ENCODE peak calls at places on chromosomes 3 and 15, in eight cellular contexts. One of them, this sample, is unnamed. For H3K4me1, the result is how much of the 10 kb centered on the place peaks cover.

GRCh38 chr3:40801276-40801675 is 276.5 kb downstream of the ZNF621 start:
- DNase-seq in prostate gland: no peak
- DNase-seq in mammary epithelial cell: peak
- DNase-seq in body of pancreas: no peak
- DNase-seq in IMR-90: no peak
- DNase-seq in psoas muscle: no peak
- DNase-seq in upper lobe of left lung: no peak
- DNase-seq in heart right ventricle: no peak
- DNase-seq in this sample: no peak

GRCh38 chr15:90957791-90958190 is 3.1 kb downstream of the RCCD1 start:
- DNase-seq in prostate gland: no peak
- DNase-seq in mammary epithelial cell: no peak
- DNase-seq in body of pancreas: no peak
- DNase-seq in IMR-90: no peak
- DNase-seq in psoas muscle: no peak
- DNase-seq in upper lobe of left lung: no peak
- DNase-seq in heart right ventricle: no peak
- DNase-seq in this sample: no peak

GRCh38 chr15:65653781-65654521 is 32.2 kb downstream of the SLC24A1 start:
- DNase-seq in prostate gland: no peak
- DNase-seq in mammary epithelial cell: peak
- DNase-seq in body of pancreas: no peak
- DNase-seq in IMR-90: peak
- DNase-seq in psoas muscle: no peak
- DNase-seq in upper lobe of left lung: no peak
- DNase-seq in heart right ventricle: no peak
- DNase-seq in this sample: no peak

GRCh38 chr3:187802928-187803259 is 57.6 kb upstream of the BCL6 start:
- DNase-seq in prostate gland: no peak
- DNase-seq in mammary epithelial cell: no peak
- DNase-seq in body of pancreas: no peak
- DNase-seq in IMR-90: no peak
- DNase-seq in psoas muscle: no peak
- DNase-seq in upper lobe of left lung: no peak
- DNase-seq in heart right ventricle: no peak
- DNase-seq in this sample: no peak

GRCh38 chr15:45903283-45903682 is 268.5 kb downstream of the SQOR start:
- DNase-seq in prostate gland: no peak
- DNase-seq in mammary epithelial cell: no peak
- DNase-seq in body of pancreas: no peak
- DNase-seq in IMR-90: no peak
- DNase-seq in psoas muscle: no peak
- DNase-seq in upper lobe of left lung: no peak
- DNase-seq in heart right ventricle: no peak
- DNase-seq in this sample: no peak

GRCh38 chr3:184786271-184787010 is 25.5 kb upstream of the VPS8 start:
- DNase-seq in prostate gland: no peak
- DNase-seq in mammary epithelial cell: peak
- DNase-seq in body of pancreas: no peak
- DNase-seq in IMR-90: peak
- DNase-seq in psoas muscle: peak
- DNase-seq in upper lobe of left lung: peak
- DNase-seq in heart right ventricle: peak
- DNase-seq in this sample: peak

GRCh38 chr3:11539677-11540076 is 104.0 kb downstream of the VGLL4 start:
- DNase-seq in prostate gland: peak
- DNase-seq in mammary epithelial cell: no peak
- DNase-seq in body of pancreas: no peak
- DNase-seq in IMR-90: no peak
- DNase-seq in psoas muscle: no peak
- DNase-seq in upper lobe of left lung: no peak
- DNase-seq in heart right ventricle: no peak
- DNase-seq in this sample: no peak

GRCh38 chr3:38000242-38000916 is 9.8 kb downstream of the VILL start:
- DNase-seq in prostate gland: no peak
- DNase-seq in mammary epithelial cell: no peak
- DNase-seq in body of pancreas: peak
- DNase-seq in IMR-90: no peak
- DNase-seq in psoas muscle: no peak
- DNase-seq in upper lobe of left lung: no peak
- DNase-seq in heart right ventricle: no peak
- DNase-seq in this sample: no peak

GRCh38 chr3:21912656-21913055 is 161.6 kb upstream of the ZNF385D start:
- DNase-seq in prostate gland: no peak
- DNase-seq in mammary epithelial cell: no peak
- DNase-seq in body of pancreas: no peak
- DNase-seq in IMR-90: peak
- DNase-seq in psoas muscle: no peak
- DNase-seq in upper lobe of left lung: no peak
- DNase-seq in heart right ventricle: no peak
- DNase-seq in this sample: no peak

GRCh38 chr3:130925628-130926027 is 31.7 kb downstream of the ATP2C1 start:
- DNase-seq in prostate gland: no peak
- DNase-seq in mammary epithelial cell: no peak
- DNase-seq in body of pancreas: no peak
- DNase-seq in IMR-90: no peak
- DNase-seq in psoas muscle: no peak
- DNase-seq in upper lobe of left lung: no peak
- DNase-seq in heart right ventricle: no peak
- DNase-seq in this sample: no peak

GRCh38 chr15:77533986-77534385 is 98.7 kb downstream of the LINGO1 start:
- DNase-seq in prostate gland: no peak
- DNase-seq in mammary epithelial cell: no peak
- DNase-seq in body of pancreas: no peak
- DNase-seq in IMR-90: no peak
- DNase-seq in psoas muscle: no peak
- DNase-seq in upper lobe of left lung: no peak
- DNase-seq in heart right ventricle: no peak
- DNase-seq in this sample: no peak

GRCh38 chr3:197212290-197212689 is 86.1 kb downstream of the DLG1 start:
- DNase-seq in prostate gland: no peak
- DNase-seq in mammary epithelial cell: no peak
- DNase-seq in body of pancreas: no peak
- DNase-seq in IMR-90: no peak
- DNase-seq in psoas muscle: no peak
- DNase-seq in upper lobe of left lung: no peak
- DNase-seq in heart right ventricle: no peak
- DNase-seq in this sample: no peak

GRCh38 chr3:55579499-55579898 is 92.4 kb upstream of the WNT5A start:
- DNase-seq in prostate gland: no peak
- DNase-seq in mammary epithelial cell: no peak
- DNase-seq in body of pancreas: no peak
- DNase-seq in IMR-90: peak
- DNase-seq in psoas muscle: no peak
- DNase-seq in upper lobe of left lung: no peak
- DNase-seq in heart right ventricle: no peak
- DNase-seq in this sample: no peak

GRCh38 chr3:183274609-183275008 is 21.6 kb downstream of the B3GNT5 start:
- DNase-seq in prostate gland: no peak
- DNase-seq in mammary epithelial cell: peak
- DNase-seq in body of pancreas: no peak
- DNase-seq in IMR-90: no peak
- DNase-seq in psoas muscle: no peak
- DNase-seq in upper lobe of left lung: no peak
- DNase-seq in heart right ventricle: no peak
- DNase-seq in this sample: no peak

GRCh38 chr3:172517859-172518466 is 5.3 kb downstream of the TNFSF10 start:
- DNase-seq in prostate gland: no peak
- DNase-seq in mammary epithelial cell: no peak
- DNase-seq in body of pancreas: no peak
- DNase-seq in IMR-90: no peak
- DNase-seq in psoas muscle: no peak
- DNase-seq in upper lobe of left lung: no peak
- DNase-seq in heart right ventricle: no peak
- DNase-seq in this sample: no peak

GRCh38 chr3:63232764-63233396 is 45.2 kb upstream of the SYNPR start:
- DNase-seq in prostate gland: no peak
- DNase-seq in mammary epithelial cell: no peak
- DNase-seq in body of pancreas: no peak
- DNase-seq in IMR-90: peak
- DNase-seq in psoas muscle: no peak
- DNase-seq in upper lobe of left lung: no peak
- DNase-seq in heart right ventricle: no peak
- DNase-seq in this sample: no peak

GRCh38 chr3:44939581-44940036 is 36.4 kb downstream of the ZDHHC3 start:
- DNase-seq in prostate gland: no peak
- DNase-seq in mammary epithelial cell: no peak
- DNase-seq in body of pancreas: no peak
- DNase-seq in IMR-90: peak
- DNase-seq in psoas muscle: no peak
- DNase-seq in upper lobe of left lung: peak
- DNase-seq in heart right ventricle: peak
- DNase-seq in this sample: no peak

GRCh38 chr15:49696441-49696840 is 75.6 kb downstream of the DTWD1 start:
- DNase-seq in prostate gland: no peak
- DNase-seq in mammary epithelial cell: no peak
- DNase-seq in body of pancreas: no peak
- DNase-seq in IMR-90: peak
- DNase-seq in psoas muscle: no peak
- DNase-seq in upper lobe of left lung: no peak
- DNase-seq in heart right ventricle: no peak
- DNase-seq in this sample: no peak

GRCh38 chr3:171446301-171446700 is 13.9 kb downstream of the TNIK start:
- DNase-seq in prostate gland: no peak
- DNase-seq in mammary epithelial cell: no peak
- DNase-seq in body of pancreas: no peak
- DNase-seq in IMR-90: no peak
- DNase-seq in psoas muscle: no peak
- DNase-seq in upper lobe of left lung: no peak
- DNase-seq in heart right ventricle: no peak
- DNase-seq in this sample: no peak

GRCh38 chr15:60840306-60840702 is 361.4 kb upstream of the ICE2 start:
- DNase-seq in prostate gland: no peak
- DNase-seq in mammary epithelial cell: no peak
- DNase-seq in body of pancreas: no peak
- DNase-seq in IMR-90: peak
- DNase-seq in psoas muscle: no peak
- DNase-seq in upper lobe of left lung: no peak
- DNase-seq in heart right ventricle: no peak
- DNase-seq in this sample: no peak

GRCh38 chr15:64355559-64356442 is at the start of gene CSNK1G1:
- DNase-seq in prostate gland: peak
- DNase-seq in mammary epithelial cell: peak
- DNase-seq in body of pancreas: peak
- DNase-seq in IMR-90: peak
- DNase-seq in psoas muscle: peak
- DNase-seq in upper lobe of left lung: peak
- DNase-seq in heart right ventricle: peak
- DNase-seq in this sample: peak
- TF ChIP-seq CTCF in prostate gland: no peak
- TF ChIP-seq CTCF in mammary epithelial cell: no peak
- TF ChIP-seq CTCF in body of pancreas: no peak
- TF ChIP-seq CTCF in IMR-90: no peak
- TF ChIP-seq CTCF in psoas muscle: no peak
- TF ChIP-seq CTCF in upper lobe of left lung: no peak
- TF ChIP-seq CTCF in heart right ventricle: no peak
- TF ChIP-seq CTCF in this sample: no peak

GRCh38 chr3:123287051-123287961 is 85.6 kb downstream of the SEC22A start:
- DNase-seq in prostate gland: no peak
- DNase-seq in mammary epithelial cell: no peak
- DNase-seq in body of pancreas: no peak
- DNase-seq in IMR-90: no peak
- DNase-seq in psoas muscle: no peak
- DNase-seq in upper lobe of left lung: no peak
- DNase-seq in heart right ventricle: no peak
- DNase-seq in this sample: peak
- H3K4me1 ChIP-seq in prostate gland: under half
- H3K4me1 ChIP-seq in mammary epithelial cell: under half
- H3K4me1 ChIP-seq in body of pancreas: under half
- H3K4me1 ChIP-seq in IMR-90: under half
- H3K4me1 ChIP-seq in psoas muscle: under half
- H3K4me1 ChIP-seq in upper lobe of left lung: under half
- H3K4me1 ChIP-seq in heart right ventricle: under half
- H3K4me1 ChIP-seq in this sample: under half

GRCh38 chr15:98077186-98077585 is 116.7 kb downstream of the ARRDC4 start:
- DNase-seq in prostate gland: no peak
- DNase-seq in mammary epithelial cell: no peak
- DNase-seq in body of pancreas: no peak
- DNase-seq in IMR-90: no peak
- DNase-seq in psoas muscle: peak
- DNase-seq in upper lobe of left lung: peak
- DNase-seq in heart right ventricle: no peak
- DNase-seq in this sample: no peak
- H3K27ac ChIP-seq in prostate gland: no peak
- H3K27ac ChIP-seq in mammary epithelial cell: no peak
- H3K27ac ChIP-seq in body of pancreas: no peak
- H3K27ac ChIP-seq in IMR-90: no peak
- H3K27ac ChIP-seq in psoas muscle: no peak
- H3K27ac ChIP-seq in upper lobe of left lung: no peak
- H3K27ac ChIP-seq in heart right ventricle: no peak
- H3K27ac ChIP-seq in this sample: peak

GRCh38 chr3:148991219-148992026 is at the start of gene GYG1:
- DNase-seq in prostate gland: peak
- DNase-seq in mammary epithelial cell: peak
- DNase-seq in body of pancreas: peak
- DNase-seq in IMR-90: peak
- DNase-seq in psoas muscle: peak
- DNase-seq in upper lobe of left lung: peak
- DNase-seq in heart right ventricle: peak
- DNase-seq in this sample: peak
- TF ChIP-seq CTCF in prostate gland: no peak
- TF ChIP-seq CTCF in mammary epithelial cell: peak
- TF ChIP-seq CTCF in body of pancreas: no peak
- TF ChIP-seq CTCF in IMR-90: peak
- TF ChIP-seq CTCF in psoas muscle: peak
- TF ChIP-seq CTCF in upper lobe of left lung: no peak
- TF ChIP-seq CTCF in heart right ventricle: no peak
- TF ChIP-seq CTCF in this sample: peak

GRCh38 chr3:127697531-127698240 is 24.9 kb downstream of the ABTB1 start:
- DNase-seq in prostate gland: peak
- DNase-seq in mammary epithelial cell: peak
- DNase-seq in body of pancreas: peak
- DNase-seq in IMR-90: peak
- DNase-seq in psoas muscle: peak
- DNase-seq in upper lobe of left lung: peak
- DNase-seq in heart right ventricle: peak
- DNase-seq in this sample: peak
- H3K4me1 ChIP-seq in prostate gland: under half
- H3K4me1 ChIP-seq in mammary epithelial cell: under half
- H3K4me1 ChIP-seq in body of pancreas: under half
- H3K4me1 ChIP-seq in IMR-90: under half
- H3K4me1 ChIP-seq in psoas muscle: half or more
- H3K4me1 ChIP-seq in upper lobe of left lung: half or more
- H3K4me1 ChIP-seq in heart right ventricle: half or more
- H3K4me1 ChIP-seq in this sample: half or more

This sample was measured in right atrium auricular region.